ENCODE peak calls at places on chromosome 12, in seven cellular contexts. H is neuronal stem cell; G is right cardiac atrium; T is naive thymus-derived CD4-positive, alpha-beta T cell; A is Panc1; Q is tibial nerve; R is CD8-positive, alpha-beta T cell. N is an unnamed sample.

GRCh38 chr12:9742665-9743064 is 9.8 kb upstream of the CLECL1 start:
- DNase-seq in A (no peak), H (no peak), T (peak; percentile 64), R (peak; percentile 48), G (no peak), Q (no peak), N (no peak)

GRCh38 chr12:6697584-6698351 is 2.8 kb downstream of the PIANP start:
- DNase-seq in R (peak; percentile 20), Q (no peak), T (no peak), G (no peak), H (peak; percentile 21), A (no peak), N (peak; percentile 63)

GRCh38 chr12:113452458-113452857 is 19.2 kb downstream of the LHX5 start:
- DNase-seq in G (no peak), Q (no peak), A (no peak), T (no peak), H (no peak), R (no peak), N (no peak)

GRCh38 chr12:47091009-47091408 is 11.2 kb upstream of the AMIGO2 start:
- DNase-seq in G (no peak), A (no peak), H (no peak), R (no peak), T (no peak), Q (no peak), N (no peak)

GRCh38 chr12:26153421-26154154 is 28.8 kb upstream of the BHLHE41 start:
- DNase-seq in R (no peak), T (no peak), H (no peak), Q (no peak), G (no peak), A (peak; percentile 100), N (no peak)

GRCh38 chr12:26195641-26196423 is 459 bp downstream of the SSPN start:
- DNase-seq in Q (peak; percentile 34), A (peak; percentile 62), R (no peak), H (peak; percentile 31), G (peak; percentile 64), T (no peak), N (peak; percentile 18)

GRCh38 chr12:95967301-95967700 is 24.2 kb downstream of the AMDHD1 start:
- DNase-seq in G (no peak), H (no peak), T (no peak), A (no peak), R (no peak), Q (no peak), N (no peak)

GRCh38 chr12:75725505-75726120 is 214.2 kb upstream of the KRR1 start:
- DNase-seq in G (no peak), A (no peak), Q (no peak), H (no peak), R (no peak), T (no peak), N (no peak)

GRCh38 chr12:24423611-24424010 is 474.1 kb upstream of the SOX5 start:
- DNase-seq in R (no peak), H (no peak), T (no peak), Q (no peak), A (no peak), G (no peak), N (no peak)

GRCh38 chr12:131027876-131028586 is 74.3 kb downstream of the ADGRD1 start:
- DNase-seq in H (no peak), R (no peak), T (no peak), G (no peak), Q (no peak), A (no peak), N (no peak)

GRCh38 chr12:3576891-3577290 is 85.9 kb downstream of the PRMT8 start:
- DNase-seq in Q (no peak), T (no peak), R (no peak), G (no peak), A (no peak), H (no peak), N (no peak)

GRCh38 chr12:62625238-62625637 is 158.6 kb downstream of the MON2 start:
- DNase-seq in R (no peak), H (no peak), G (peak; percentile 38), T (no peak), Q (no peak), A (no peak), N (no peak)

GRCh38 chr12:109533487-109533740 is 39.9 kb downstream of the MMAB start:
- DNase-seq in G (no peak), A (no peak), H (no peak), R (no peak), Q (no peak), T (no peak), N (no peak)

GRCh38 chr12:128613821-128614220 is 209.9 kb downstream of the SLC15A4 start:
- DNase-seq in G (no peak), Q (no peak), A (no peak), H (no peak), T (no peak), R (no peak), N (no peak)

GRCh38 chr12:95208678-95209077 is 8.6 kb downstream of the FGD6 start:
- DNase-seq in Q (no peak), A (no peak), G (no peak), H (no peak), T (no peak), R (no peak), N (no peak)

GRCh38 chr12:101719566-101719965 is 19.7 kb downstream of the SYCP3 start:
- DNase-seq in H (no peak), T (no peak), A (no peak), Q (no peak), G (no peak), R (no peak), N (no peak)

GRCh38 chr12:120762093-120762492 is 36.5 kb downstream of the ACADS start:
- DNase-seq in Q (no peak), G (no peak), H (no peak), R (no peak), A (no peak), T (no peak), N (no peak)

GRCh38 chr12:120764766-120765165 is 39.1 kb downstream of the ACADS start:
- DNase-seq in R (no peak), A (no peak), H (no peak), G (no peak), Q (no peak), T (no peak), N (no peak)

GRCh38 chr12:120767071-120768024 is 41.7 kb downstream of the ACADS start:
- DNase-seq in G (no peak), R (no peak), A (no peak), Q (no peak), H (no peak), T (no peak), N (no peak)

GRCh38 chr12:120763250-120763649 is 37.6 kb downstream of the ACADS start:
- DNase-seq in G (no peak), Q (no peak), H (no peak), R (no peak), T (no peak), A (no peak), N (no peak)

GRCh38 chr12:120766569-120766965 is 40.9 kb downstream of the ACADS start:
- DNase-seq in R (no peak), Q (no peak), A (no peak), H (no peak), G (no peak), T (no peak), N (no peak)
- H3K27ac ChIP-seq in R (no peak overlapping the region), Q (no peak overlapping the region), A (no peak overlapping the region), H (no peak overlapping the region), G (no peak overlapping the region), T (no peak overlapping the region), N (no peak overlapping the region)

DNA sequence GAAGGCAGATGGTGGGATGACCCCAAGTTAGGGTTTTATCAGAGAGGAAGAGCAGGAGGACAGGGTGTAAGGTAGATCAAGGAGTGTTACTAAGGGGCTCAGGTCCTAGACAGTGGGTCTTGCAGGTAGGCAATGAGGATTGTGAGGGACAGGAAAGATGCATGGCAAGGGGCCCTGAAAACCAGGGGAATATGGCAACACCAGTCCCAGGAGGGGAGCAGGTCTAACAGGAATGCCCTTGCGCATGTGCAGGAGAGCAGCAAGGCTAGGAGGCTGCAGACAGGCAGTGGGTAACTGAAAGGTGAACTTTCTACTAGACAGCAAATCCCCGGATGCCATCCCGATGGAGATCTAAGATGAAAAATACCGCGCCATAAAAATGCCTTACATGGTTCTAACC is 211.3 kb downstream of the ALG10 start:
- DNase-seq in T (no peak), Q (no peak), G (no peak), H (no peak), R (no peak), A (no peak), N (no peak)
- H3K4me1 ChIP-seq in T (no peaks in the 10 kb centered on the region), Q (no peaks in the 10 kb centered on the region), G (no peaks in the 10 kb centered on the region), H (peaks cover 2% of the 10 kb centered on the region), R (no peaks in the 10 kb centered on the region), A (no peaks in the 10 kb centered on the region), N (no peaks in the 10 kb centered on the region)

GRCh38 chr12:71195338-71195896 is 37.6 kb upstream of the TSPAN8 start:
- DNase-seq in G (no peak), H (no peak), Q (no peak), A (no peak), R (no peak), T (no peak), N (no peak)

GRCh38 chr12:71191509-71192196 is 33.9 kb upstream of the TSPAN8 start:
- DNase-seq in G (no peak), R (no peak), H (no peak), A (no peak), Q (no peak), T (no peak), N (no peak)

GRCh38 chr12:71193041-71193440 is 35.2 kb upstream of the TSPAN8 start:
- DNase-seq in H (no peak), Q (no peak), R (no peak), A (no peak), T (no peak), G (no peak), N (no peak)

GRCh38 chr12:71197460-71197859 is 39.7 kb upstream of the TSPAN8 start:
- DNase-seq in H (no peak), G (no peak), Q (no peak), T (no peak), A (no peak), R (no peak), N (no peak)

GRCh38 chr12:71194657-71195056 is 36.9 kb upstream of the TSPAN8 start:
- DNase-seq in A (no peak), T (no peak), R (no peak), G (peak; percentile 13), H (no peak), Q (no peak), N (no peak)
- H3K27ac ChIP-seq in A (no peak overlapping the region), T (no peak overlapping the region), R (no peak overlapping the region), G (no peak overlapping the region), H (no peak overlapping the region), Q (no peak overlapping the region), N (no peak overlapping the region)

GRCh38 chr12:12384601-12385321 is 27.9 kb downstream of the BORCS5 start:
- DNase-seq in A (no peak), R (peak; percentile 37), T (no peak), Q (no peak), H (no peak), G (no peak), N (peak; percentile 43)

GRCh38 chr12:12392428-12392827 is 35.5 kb downstream of the BORCS5 start:
- DNase-seq in R (no peak), Q (no peak), A (no peak), T (no peak), H (no peak), G (no peak), N (no peak)

GRCh38 chr12:12381982-12382381 is 25.1 kb downstream of the BORCS5 start:
- DNase-seq in Q (no peak), A (no peak), R (no peak), T (no peak), G (no peak), H (no peak), N (no peak)

DNA sequence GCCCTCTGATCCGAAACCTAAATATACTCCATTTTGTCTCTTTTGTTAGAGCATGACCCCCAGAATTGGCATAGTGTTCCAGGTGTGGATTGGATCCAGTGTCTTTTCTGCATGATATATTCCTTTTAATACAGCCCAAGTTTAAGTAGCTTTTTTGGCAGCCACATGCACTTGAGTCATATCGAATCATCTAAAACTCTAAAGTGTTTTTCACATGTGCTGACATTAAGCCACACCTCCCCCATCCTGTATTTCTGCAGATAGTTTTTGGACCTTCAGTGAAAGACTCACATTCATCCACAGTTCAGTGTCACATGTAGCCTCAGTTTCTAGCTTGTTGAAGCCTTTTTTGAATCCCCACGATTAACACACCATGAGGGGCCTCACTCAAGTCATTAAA is 30.6 kb downstream of the BORCS5 start:
- DNase-seq in R (no peak), Q (no peak), A (no peak), T (no peak), H (no peak), G (no peak), N (no peak)
- H3K4me1 ChIP-seq in R (peaks cover 10% of the 10 kb centered on the region), Q (no peaks in the 10 kb centered on the region), A (no peaks in the 10 kb centered on the region), T (peaks cover 39% of the 10 kb centered on the region), H (peaks cover 7% of the 10 kb centered on the region), G (no peaks in the 10 kb centered on the region), N (peaks cover 4% of the 10 kb centered on the region)

N was measured in iPS DF 6.9.